ENCODE peak calls at places on chromosomes 7 and 10, in eight cellular contexts. H is cardiac muscle cell; R is psoas muscle; M is endothelial cell of umbilical vein; Z is pancreas; D is spleen; I is lung; W is CD8-positive, alpha-beta T cell. N is an unnamed sample.

GRCh38 chr7:156932006-156932405 is 17.5 kb upstream of the NOM1 start:
- DNase-seq in R (no peak), I (no peak), H (peak; percentile 38), D (no peak), W (no peak), Z (no peak), M (peak; percentile 97), N (no peak)

GRCh38 chr10:47319798-47320197 is 2.5 kb upstream of the GDF2 start:
- DNase-seq in D (no peak), H (no peak), I (no peak), Z (no peak), M (no peak), W (no peak), R (peak; percentile 19), N (no peak)

GRCh38 chr7:120337308-120337907 is 64.4 kb downstream of the KCND2 start:
- DNase-seq in I (no peak), H (peak; percentile 25), R (no peak), Z (no peak), W (no peak), D (no peak), M (peak; percentile 11), N (no peak)

GRCh38 chr7:23628370-23628769 is 31.2 kb downstream of the CCDC126 start:
- DNase-seq in Z (no peak), D (no peak), I (no peak), R (no peak), H (no peak), M (no peak), W (no peak), N (no peak)

GRCh38 chr7:21200513-21200912 is 227.4 kb upstream of the SP4 start:
- DNase-seq in I (no peak), W (no peak), M (no peak), H (no peak), R (no peak), D (no peak), Z (no peak), N (no peak)

GRCh38 chr10:125038637-125039036 is 96.7 kb downstream of the ZRANB1 start:
- DNase-seq in W (no peak), M (no peak), H (no peak), Z (peak; percentile 82), D (no peak), R (peak; percentile 88), I (peak; percentile 71), N (no peak)

GRCh38 chr10:131617113-131617877 is 283.5 kb upstream of the PPP2R2D start:
- DNase-seq in W (no peak), I (no peak), H (no peak), M (no peak), D (peak; percentile 54), Z (no peak), R (no peak), N (no peak)

GRCh38 chr10:118307768-118308347 is 34.3 kb downstream of the FAM204A start:
- DNase-seq in M (no peak), I (no peak), H (no peak), R (no peak), Z (no peak), D (no peak), W (no peak), N (no peak)

GRCh38 chr10:126064512-126064911 is 168.1 kb downstream of the FANK1 start:
- DNase-seq in Z (no peak), M (no peak), D (no peak), H (no peak), I (no peak), R (no peak), W (no peak), N (no peak)

GRCh38 chr7:30931161-30931926 is 19.7 kb downstream of the AQP1 start:
- DNase-seq in I (peak; percentile 28), H (peak; percentile 80), R (peak; percentile 70), M (no peak), Z (peak; percentile 33), W (no peak), D (peak; percentile 68), N (no peak)

GRCh38 chr10:30784521-30784895 is 155.0 kb upstream of the LYZL2 start:
- DNase-seq in D (no peak), I (no peak), W (no peak), Z (no peak), R (no peak), M (peak; percentile 79), H (peak; percentile 82), N (no peak)

GRCh38 chr7:111730476-111731300 is 168.4 kb upstream of the IMMP2L start:
- DNase-seq in D (no peak), Z (no peak), M (peak; percentile 18), H (peak; percentile 42), R (no peak), I (no peak), W (no peak), N (no peak)

DNA sequence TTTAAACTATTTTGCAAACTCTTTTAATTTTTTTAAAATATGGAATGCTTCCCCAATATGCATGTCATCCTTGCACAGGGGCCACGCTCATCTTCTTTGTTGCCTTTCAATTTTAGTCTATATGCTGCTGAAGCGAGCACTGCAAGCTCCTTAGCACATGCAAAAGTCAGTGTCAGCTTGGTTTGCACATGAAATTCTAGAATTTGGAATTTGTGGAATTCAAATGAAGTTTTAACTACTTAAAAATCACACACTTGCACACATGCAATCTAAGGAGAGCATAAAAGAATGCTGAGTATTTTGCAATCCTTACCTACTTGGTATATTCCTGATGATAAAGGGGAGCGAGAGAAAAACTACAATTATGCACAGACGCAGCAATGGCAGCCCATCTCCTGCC is 78.3 kb upstream of the ATP6V0A4 start:
- DNase-seq in R (no peak), I (no peak), H (no peak), Z (no peak), W (no peak), M (no peak), D (no peak), N (no peak)
- H3K27ac ChIP-seq in R (no peak overlapping the region), I (no peak overlapping the region), H (no peak overlapping the region), Z (no peak overlapping the region), W (no peak overlapping the region), M (no peak overlapping the region), D (no peak overlapping the region), N (no peak overlapping the region)

GRCh38 chr10:86709786-86710185 is 41.5 kb downstream of the LDB3 start:
- DNase-seq in I (no peak), H (no peak), W (no peak), D (peak; percentile 78), R (no peak), M (no peak), Z (no peak), N (no peak)
- H3K27ac ChIP-seq in I (no peak overlapping the region), H (peak overlapping the region; percentile 95), W (no peak overlapping the region), D (no peak overlapping the region), R (peak overlapping the region; percentile 98), M (no peak overlapping the region), Z (no peak overlapping the region), N (no peak overlapping the region)

DNA sequence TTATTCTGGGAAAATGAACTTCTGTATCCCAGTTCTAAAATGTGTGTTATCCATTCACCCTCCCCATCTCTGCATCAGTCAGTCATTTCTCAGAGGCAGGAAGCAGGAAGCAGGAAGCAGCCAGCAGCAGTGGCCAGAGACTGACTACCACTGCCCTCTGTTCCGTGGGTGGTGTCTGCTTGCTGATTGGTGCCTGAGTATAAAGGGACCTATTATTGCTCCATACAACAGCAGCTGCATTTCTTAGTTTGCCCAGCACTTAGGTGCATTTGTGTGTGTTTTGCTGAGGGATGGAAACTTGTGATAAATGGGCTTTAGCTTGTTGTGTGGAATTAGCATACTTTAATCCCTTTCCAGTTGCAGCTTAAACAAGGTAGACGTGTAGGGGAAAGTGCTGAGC is 582.2 kb downstream of the SORCS1 start:
- DNase-seq in I (no peak), D (no peak), Z (no peak), R (no peak), W (no peak), M (no peak), H (peak; percentile 52), N (no peak)
- H3K27ac ChIP-seq in I (no peak overlapping the region), D (no peak overlapping the region), Z (no peak overlapping the region), R (no peak overlapping the region), W (no peak overlapping the region), M (no peak overlapping the region), H (no peak overlapping the region), N (no peak overlapping the region)

GRCh38 chr10:7260912-7261700 is 149.7 kb downstream of the SFMBT2 start:
- DNase-seq in Z (no peak), D (no peak), H (peak; percentile 9), W (no peak), I (no peak), M (no peak), R (no peak), N (no peak)
- H3K27ac ChIP-seq in Z (no peak overlapping the region), D (peak overlapping the region; percentile 46), H (peak overlapping the region; percentile 15), W (no peak overlapping the region), I (peak overlapping the region; percentile 81), M (no peak overlapping the region), R (peak overlapping the region; percentile 76), N (no peak overlapping the region)

GRCh38 chr7:92632791-92633190 is 42.6 kb upstream of the FAM133B start:
- DNase-seq in R (no peak), Z (no peak), M (no peak), W (no peak), H (no peak), D (no peak), I (no peak), N (no peak)
- H3K27ac ChIP-seq in R (peak overlapping the region; percentile 13), Z (peak overlapping the region; percentile 27), M (peak overlapping the region; percentile 99), W (no peak overlapping the region), H (peak overlapping the region; percentile 27), D (peak overlapping the region; percentile 73), I (peak overlapping the region; percentile 56), N (no peak overlapping the region)

GRCh38 chr10:82394987-82395386 is 520.0 kb downstream of the NRG3 start:
- DNase-seq in M (no peak), R (no peak), H (no peak), W (no peak), I (no peak), Z (no peak), D (no peak), N (no peak)

GRCh38 chr10:82394122-82394521 is 519.1 kb downstream of the NRG3 start:
- DNase-seq in W (no peak), D (no peak), H (peak; percentile 3), M (peak; percentile 39), I (no peak), Z (peak; percentile 23), R (no peak), N (no peak)

GRCh38 chr10:82396886-82397285 is 521.9 kb downstream of the NRG3 start:
- DNase-seq in M (no peak), R (no peak), Z (no peak), D (no peak), W (no peak), I (no peak), H (no peak), N (no peak)

GRCh38 chr10:82390866-82391658 is 516.1 kb downstream of the NRG3 start:
- DNase-seq in M (peak; percentile 7), I (no peak), R (no peak), Z (peak; percentile 34), D (no peak), H (no peak), W (no peak), N (no peak)

GRCh38 chr10:82392533-82392932 is 517.5 kb downstream of the NRG3 start:
- DNase-seq in W (no peak), R (no peak), M (peak; percentile 82), D (no peak), Z (no peak), H (no peak), I (no peak), N (no peak)
- H3K27ac ChIP-seq in W (no peak overlapping the region), R (no peak overlapping the region), M (no peak overlapping the region), D (no peak overlapping the region), Z (no peak overlapping the region), H (no peak overlapping the region), I (no peak overlapping the region), N (no peak overlapping the region)